ENCODE peak calls at places on chromosomes 11 and 22, in five cellular contexts. W is SK-N-SH, S is K562, I is HepG2, N is GM12878. F is an unnamed sample.

GRCh38 chr11:13635290-13635689 is 33.2 kb upstream of the FAR1 start:
- DNase-seq in W (no peak), N (no peak), I (no peak), S (no peak), F (no peak)

GRCh38 chr22:37484115-37485005 is 1.8 kb downstream of the MFNG start:
- DNase-seq in N (peak; percentile 75), S (no peak), I (no peak), W (no peak), F (no peak)

GRCh38 chr22:35873426-35873825 is 155.2 kb downstream of the RBFOX2 start:
- DNase-seq in N (peak; percentile 24), W (no peak), S (no peak), I (no peak), F (no peak)

GRCh38 chr11:110471315-110471714 is 41.6 kb downstream of the FDX1 start:
- DNase-seq in W (no peak), S (no peak), I (no peak), N (no peak), F (no peak)

GRCh38 chr11:17991799-17992433 is 20.9 kb downstream of the SERGEF start:
- DNase-seq in W (peak; percentile 66), N (no peak), S (peak; percentile 66), I (peak; percentile 41), F (peak; percentile 42)

GRCh38 chr11:112073941-112074811 is at the start of the genes NKAPD1 and PIH1D2:
- DNase-seq in I (peak; percentile 85), W (peak; percentile 81), S (peak; percentile 87), N (peak; percentile 88), F (peak; percentile 83)

GRCh38 chr11:47606731-47607130 is 12.5 kb upstream of the C1QTNF4 start:
- DNase-seq in I (no peak), S (no peak), N (no peak), W (no peak), F (no peak)

GRCh38 chr11:63768232-63769043 is at the start of gene ZFTA:
- DNase-seq in W (peak; percentile 98), N (no peak), I (no peak), S (peak; percentile 72), F (no peak)

GRCh38 chr11:10181811-10182210 is 112.2 kb downstream of the SBF2 start:
- DNase-seq in N (no peak), I (peak; percentile 32), S (no peak), W (peak; percentile 21), F (peak; percentile 26)

GRCh38 chr11:13861411-13861810 is 101.1 kb upstream of the SPON1 start:
- DNase-seq in N (no peak), I (no peak), S (no peak), W (no peak), F (no peak)

GRCh38 chr11:64703048-64703447 is 19.9 kb downstream of the NRXN2 start:
- DNase-seq in N (no peak), I (no peak), S (no peak), W (no peak), F (no peak)

GRCh38 chr11:13003726-13004493 is 5.2 kb upstream of the RASSF10 start:
- DNase-seq in S (no peak), N (no peak), W (no peak), I (no peak), F (no peak)

GRCh38 chr22:36855478-36855877 is 5.3 kb upstream of the NCF4 start:
- DNase-seq in N (no peak), W (no peak), I (no peak), S (no peak), F (no peak)

GRCh38 chr22:19615001-19615461 is 90.8 kb upstream of the CLDN5 start:
- DNase-seq in W (no peak), I (no peak), S (no peak), N (no peak), F (no peak)

GRCh38 chr11:110818032-110818687 is 105.9 kb upstream of the ARHGAP20 start:
- DNase-seq in W (no peak), N (no peak), I (no peak), S (no peak), F (peak; percentile 15)

GRCh38 chr11:23590909-23591308 is 730.6 kb upstream of the CCDC179 start:
- DNase-seq in N (no peak), W (peak; percentile 6), S (no peak), I (no peak), F (no peak)

GRCh38 chr11:128361451-128362020 is 225.8 kb downstream of the ETS1 start:
- DNase-seq in S (no peak), I (no peak), W (no peak), N (no peak), F (no peak)

GRCh38 chr11:61362542-61362875 is 335 bp downstream of the TMEM138 start:
- DNase-seq in I (peak; percentile 35), S (peak; percentile 55), W (peak; percentile 53), N (no peak), F (no peak)

GRCh38 chr11:64534950-64535349 is 56.1 kb upstream of the SLC22A12 start:
- DNase-seq in S (no peak), N (no peak), W (no peak), I (no peak), F (no peak)

GRCh38 chr11:43359432-43359818 is 705 bp downstream of the TTC17 start:
- DNase-seq in S (peak; percentile 57), N (peak; percentile 21), W (peak; percentile 51), I (peak; percentile 16), F (no peak)

GRCh38 chr11:9053631-9054030 is 37.8 kb downstream of the SCUBE2 start:
- DNase-seq in I (no peak), N (no peak), S (no peak), W (no peak), F (no peak)

GRCh38 chr11:45056529-45056928 is 89.9 kb upstream of the PRDM11 start:
- DNase-seq in S (no peak), N (no peak), W (no peak), I (no peak), F (no peak)

GRCh38 chr11:45457649-45458048 is 171.5 kb upstream of the SYT13 start:
- DNase-seq in S (no peak), I (no peak), W (no peak), N (no peak), F (no peak)

GRCh38 chr11:3604169-3604568 is 37.6 kb downstream of the ART5 start:
- DNase-seq in W (no peak), I (no peak), N (no peak), S (no peak), F (no peak)

GRCh38 chr22:37416389-37416788 is 10.9 kb downstream of the ELFN2 start:
- DNase-seq in W (no peak), N (no peak), S (no peak), I (no peak), F (no peak)

GRCh38 chr11:32487270-32487669 is 51.9 kb upstream of the WT1 start:
- DNase-seq in S (peak; percentile 41), I (no peak), N (no peak), W (peak; percentile 12), F (peak; percentile 13)

GRCh38 chr11:66561178-66561974 is 7.0 kb downstream of the CTSF start:
- DNase-seq in S (peak; percentile 23), W (no peak), N (no peak), I (no peak), F (no peak)
- TF ChIP-seq YY1 in S (no peak), W (no peak), N (no peak), I (no peak), F (no peak)

GRCh38 chr11:125869526-125869925 is 17.9 kb upstream of the HYLS1 start:
- DNase-seq in S (no peak), W (no peak), N (no peak), I (no peak), F (no peak)

GRCh38 chr11:125873881-125874555 is 13.4 kb upstream of the HYLS1 start:
- DNase-seq in S (peak; percentile 27), I (no peak), N (no peak), W (no peak), F (no peak)

GRCh38 chr11:125872138-125872491 is 15.4 kb upstream of the HYLS1 start:
- DNase-seq in S (no peak), W (no peak), I (no peak), N (no peak), F (no peak)

GRCh38 chr11:125874556-125875124 is 12.8 kb upstream of the HYLS1 start:
- DNase-seq in N (no peak), W (peak; percentile 77), S (peak; percentile 86), I (peak; percentile 69), F (peak; percentile 44)

DNA sequence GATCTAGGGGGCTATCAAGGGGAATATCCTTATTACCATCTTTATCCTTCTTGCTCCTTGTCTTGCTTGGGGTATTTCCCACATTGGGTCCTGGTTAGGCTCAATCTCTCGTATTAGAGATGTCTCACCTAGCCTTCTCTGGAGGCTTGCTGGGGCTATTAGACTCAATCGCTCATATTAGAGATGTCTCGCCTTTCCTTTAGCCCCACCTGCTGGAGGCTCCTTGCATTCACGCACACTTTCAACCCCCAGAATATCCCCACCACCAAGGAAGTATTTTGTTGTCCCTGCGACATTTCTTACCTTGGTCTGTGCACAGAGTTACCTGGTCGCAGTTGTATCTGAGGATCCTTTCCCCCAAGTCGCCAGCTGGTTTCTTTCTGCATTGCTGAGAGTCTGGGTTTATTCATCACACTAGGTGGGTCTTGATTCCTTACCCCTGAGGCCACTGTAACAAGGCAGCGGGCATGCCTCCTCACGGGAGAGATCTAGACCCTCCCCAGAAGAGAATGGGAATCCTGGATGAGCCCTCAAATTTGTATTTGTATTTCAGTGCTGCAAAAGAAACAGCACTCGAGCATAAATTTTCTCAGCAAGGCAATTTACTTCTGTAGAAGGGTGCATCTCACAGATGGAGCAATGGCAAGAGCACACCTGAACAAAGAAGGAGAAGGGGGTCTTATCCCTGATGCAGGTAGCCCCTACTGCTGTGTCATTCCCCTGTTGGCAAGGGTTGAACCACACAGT is 15.9 kb upstream of the HYLS1 start:
- DNase-seq in W (peak; percentile 65), I (peak; percentile 57), N (no peak), S (peak; percentile 55), F (peak; percentile 29)
- TF ChIP-seq REST in W (no peak), I (no peak), N (no peak), S (no peak), F (no peak)

GRCh38 chr11:34658071-34659015 is 37.5 kb downstream of the EHF start:
- DNase-seq in I (no peak), S (no peak), W (no peak), N (no peak), F (no peak)
- H4K20me1 ChIP-seq in I (no peaks in the 10 kb centered on the region), S (no peaks in the 10 kb centered on the region), W (no peaks in the 10 kb centered on the region), N (no peaks in the 10 kb centered on the region), F (no peaks in the 10 kb centered on the region)

DNA sequence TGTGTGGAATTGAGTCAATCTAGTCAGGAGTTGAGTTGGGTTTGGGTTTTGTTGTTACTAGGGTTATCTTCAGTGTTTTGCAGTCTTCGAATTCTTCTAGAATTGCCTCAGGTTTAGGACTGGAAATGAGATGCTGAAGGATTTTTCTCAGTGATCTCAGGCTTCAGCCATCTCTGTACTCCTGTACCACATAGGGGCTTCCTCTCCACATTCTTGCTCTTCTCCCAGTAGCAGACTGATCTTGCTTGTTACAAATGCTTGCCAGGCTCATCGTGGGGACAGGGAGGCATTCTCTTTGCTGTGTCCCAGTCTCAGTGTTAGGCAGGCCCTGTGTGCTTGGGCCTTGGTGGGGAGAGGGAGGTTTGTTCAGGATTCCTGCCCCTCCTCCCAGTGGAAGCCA is 96.1 kb downstream of the LRRC32 start:
- DNase-seq in I (no peak), N (no peak), S (no peak), W (no peak), F (no peak)
- TF ChIP-seq YY1 in I (no peak), N (no peak), S (no peak), W (no peak), F (no peak)

F was measured in HCT116.